ENCODE peak calls at places on chromosomes 5 and 9, in five cellular contexts. T is cardiac muscle cell, H is astrocyte, Z is tibial nerve, F is K562. J is an unnamed sample. For H3K4me1, the result is how much of the 10 kb centered on the place peaks cover.

GRCh38 chr9:130996205-130996604 is 12.8 kb upstream of the LAMC3 start:
- DNase-seq in T (no peak), H (no peak), Z (no peak), F (no peak), J (no peak)

GRCh38 chr9:132769895-132770774 is 99.9 kb downstream of the GTF3C4 start:
- DNase-seq in T (peak), H (peak), Z (peak), F (no peak), J (peak)

GRCh38 chr5:129098488-129099183 is 4.1 kb downstream of the ISOC1 start:
- DNase-seq in T (peak), H (no peak), Z (no peak), F (peak), J (no peak)

GRCh38 chr5:120535900-120536299 is 71.8 kb downstream of the PRR16 start:
- DNase-seq in T (no peak), H (peak), Z (no peak), F (no peak), J (no peak)

GRCh38 chr5:126594676-126595485 is at the start of gene ALDH7A1:
- DNase-seq in T (peak), H (peak), Z (peak), F (peak), J (peak)

GRCh38 chr5:91283899-91284298 is 99.2 kb downstream of the ARRDC3 start:
- DNase-seq in T (peak), H (peak), Z (no peak), F (no peak), J (no peak)

GRCh38 chr5:139210585-139210984 is 12.4 kb upstream of the SIL1 start:
- DNase-seq in T (no peak), H (no peak), Z (no peak), F (no peak), J (peak)

GRCh38 chr9:88438819-88439218 is 50.6 kb downstream of the SPIN1 start:
- DNase-seq in T (no peak), H (no peak), Z (no peak), F (no peak), J (no peak)

GRCh38 chr9:84862786-84863185 is 193.3 kb downstream of the NTRK2 start:
- DNase-seq in T (peak), H (peak), Z (no peak), F (no peak), J (peak)

GRCh38 chr9:134892221-134892620 is 11.6 kb downstream of the FCN2 start:
- DNase-seq in T (no peak), H (no peak), Z (no peak), F (no peak), J (no peak)

GRCh38 chr9:127013597-127013996 is 99.0 kb downstream of the RALGPS1 start:
- DNase-seq in T (no peak), H (no peak), Z (no peak), F (no peak), J (no peak)

GRCh38 chr5:5612096-5612495 is 189.6 kb downstream of the ICE1 start:
- DNase-seq in T (no peak), H (no peak), Z (no peak), F (no peak), J (no peak)

GRCh38 chr5:157252741-157253465 is 13.0 kb upstream of the CYFIP2 start:
- DNase-seq in T (peak), H (peak), Z (no peak), F (no peak), J (no peak)

GRCh38 chr9:254516-254915 is 39.9 kb downstream of the DOCK8 start:
- DNase-seq in T (no peak), H (no peak), Z (no peak), F (no peak), J (no peak)

GRCh38 chr9:127854169-127854833 is at the start of gene ENG:
- DNase-seq in T (peak), H (no peak), Z (peak), F (no peak), J (peak)

GRCh38 chr9:121686930-121687541 is 35.6 kb downstream of the DAB2IP start:
- DNase-seq in T (peak), H (peak), Z (peak), F (peak), J (peak)

GRCh38 chr9:77449177-77450092 is 198.7 kb downstream of the GNA14 start:
- DNase-seq in T (peak), H (peak), Z (no peak), F (no peak), J (peak)

GRCh38 chr5:56617998-56618397 is 197.4 kb upstream of the MAP3K1 start:
- DNase-seq in T (no peak), H (no peak), Z (no peak), F (no peak), J (no peak)

GRCh38 chr5:154520861-154521453 is 42.9 kb upstream of the HAND1 start:
- DNase-seq in T (peak), H (no peak), Z (no peak), F (peak), J (peak)

GRCh38 chr5:148740466-148740865 is 85.9 kb upstream of the ADRB2 start:
- DNase-seq in T (no peak), H (no peak), Z (no peak), F (no peak), J (no peak)

GRCh38 chr5:91639744-91640143 is 256.6 kb upstream of the ARRDC3 start:
- DNase-seq in T (no peak), H (no peak), Z (no peak), F (no peak), J (no peak)

GRCh38 chr5:40678021-40678939 is 1.4 kb upstream of the PTGER4 start:
- DNase-seq in T (no peak), H (no peak), Z (no peak), F (no peak), J (no peak)

GRCh38 chr9:1208185-1208584 is 158.0 kb downstream of the DMRT2 start:
- DNase-seq in T (peak), H (peak), Z (no peak), F (no peak), J (no peak)

GRCh38 chr5:178624626-178625546 is 2.0 kb downstream of the CLK4 start:
- DNase-seq in T (peak), H (peak), Z (no peak), F (no peak), J (no peak)

GRCh38 chr5:159337291-159337974 is 7.1 kb upstream of the IL12B start:
- DNase-seq in T (peak), H (peak), Z (no peak), F (peak), J (no peak)

GRCh38 chr9:135372036-135372435 is 107.5 kb upstream of the PPP1R26 start:
- DNase-seq in T (no peak), H (no peak), Z (no peak), F (no peak), J (no peak)

GRCh38 chr5:19733612-19734495 is 254.1 kb downstream of the CDH18 start:
- DNase-seq in T (no peak), H (no peak), Z (no peak), F (no peak), J (no peak)

GRCh38 chr9:128703616-128704355 is 1.5 kb downstream of the PKN3 start:
- DNase-seq in T (no peak), H (no peak), Z (no peak), F (peak), J (no peak)

GRCh38 chr9:5040730-5041389 is 55.8 kb downstream of the JAK2 start:
- DNase-seq in T (no peak), H (no peak), Z (no peak), F (no peak), J (no peak)

GRCh38 chr9:129245276-129245675 is 67.2 kb upstream of the IER5L start:
- DNase-seq in T (peak), H (peak), Z (no peak), F (no peak), J (no peak)

GRCh38 chr5:108801776-108802175 is 54.1 kb downstream of the FER start:
- DNase-seq in T (peak), H (peak), Z (no peak), F (no peak), J (no peak)

GRCh38 chr5:87574106-87574505 is 161.4 kb upstream of the CCNH start:
- DNase-seq in T (no peak), H (no peak), Z (no peak), F (no peak), J (no peak)

GRCh38 chr5:366541-367357 is 45.2 kb downstream of the AHRR start:
- DNase-seq in T (no peak), H (no peak), Z (no peak), F (no peak), J (no peak)

GRCh38 chr5:132381614-132382013 is 12.1 kb downstream of the SLC22A5 start:
- DNase-seq in T (no peak), H (no peak), Z (no peak), F (no peak), J (no peak)

GRCh38 chr5:57884346-57885102 is 401.9 kb upstream of the ACTBL2 start:
- DNase-seq in T (no peak), H (no peak), Z (no peak), F (no peak), J (no peak)

GRCh38 chr9:89621676-89622075 is 16.9 kb downstream of the GADD45G start:
- DNase-seq in T (no peak), H (no peak), Z (no peak), F (no peak), J (no peak)

GRCh38 chr9:30519756-30520155 is 1864.7 kb upstream of the ACO1 start:
- DNase-seq in T (no peak), H (peak), Z (no peak), F (no peak), J (no peak)

GRCh38 chr5:111461934-111462333 is 50.4 kb downstream of the STARD4 start:
- DNase-seq in T (no peak), H (no peak), Z (no peak), F (no peak), J (no peak)

GRCh38 chr9:105055922-105056321 is 128.0 kb upstream of the ABCA1 start:
- DNase-seq in T (peak), H (peak), Z (no peak), F (no peak), J (no peak)

GRCh38 chr5:173011602-173012001 is 28.0 kb downstream of the ATP6V0E1 start:
- DNase-seq in T (no peak), H (no peak), Z (no peak), F (no peak), J (no peak)
- H3K4me1 ChIP-seq in T (under half), H (under half), Z (half or more), F (under half), J (under half)

DNA sequence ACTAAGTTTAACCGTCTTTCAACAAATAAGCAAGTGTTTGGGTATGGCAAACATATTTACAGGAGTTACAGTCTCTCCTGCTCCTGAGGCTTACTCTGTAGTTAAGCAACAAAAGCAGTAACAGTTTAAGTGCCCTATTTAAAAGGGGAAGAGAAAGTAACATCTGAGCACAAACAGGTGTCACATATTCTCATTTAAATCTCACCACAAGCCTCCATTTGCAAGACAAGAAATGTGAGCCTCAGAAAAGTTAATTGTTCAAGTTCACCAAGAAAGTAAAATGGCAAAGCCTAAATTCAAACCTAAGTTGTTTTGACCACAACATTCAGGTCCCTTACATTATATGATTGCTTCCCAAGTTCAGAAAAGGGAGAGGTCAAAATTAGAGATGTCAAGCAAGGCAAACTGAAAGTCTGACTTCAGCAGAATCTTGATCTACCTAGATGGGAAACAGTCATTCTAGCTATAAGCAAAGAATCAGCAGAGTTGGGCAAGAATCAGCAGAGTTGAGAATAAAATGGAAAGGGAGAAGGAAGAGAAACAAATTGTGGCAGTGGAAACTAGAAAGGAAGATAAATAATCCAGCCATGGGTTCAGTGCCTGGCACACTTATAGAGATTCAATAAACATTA is 93.4 kb downstream of the STRBP start:
- DNase-seq in T (no peak), H (no peak), Z (no peak), F (no peak), J (no peak)
- TF ChIP-seq CTCF in T (no peak), H (no peak), Z (no peak), F (no peak), J (no peak)

GRCh38 chr5:80591352-80591751 is 21.3 kb upstream of the ANKRD34B start:
- DNase-seq in T (no peak), H (peak), Z (no peak), F (no peak), J (no peak)
- H3K4me1 ChIP-seq in T (under half), H (under half), Z (under half), F (under half), J (under half)

GRCh38 chr9:96441798-96442445 is 8.0 kb upstream of the HABP4 start:
- DNase-seq in T (peak), H (no peak), Z (no peak), F (peak), J (peak)
- TF ChIP-seq CTCF in T (peak), H (no peak), Z (no peak), F (peak), J (peak)

DNA sequence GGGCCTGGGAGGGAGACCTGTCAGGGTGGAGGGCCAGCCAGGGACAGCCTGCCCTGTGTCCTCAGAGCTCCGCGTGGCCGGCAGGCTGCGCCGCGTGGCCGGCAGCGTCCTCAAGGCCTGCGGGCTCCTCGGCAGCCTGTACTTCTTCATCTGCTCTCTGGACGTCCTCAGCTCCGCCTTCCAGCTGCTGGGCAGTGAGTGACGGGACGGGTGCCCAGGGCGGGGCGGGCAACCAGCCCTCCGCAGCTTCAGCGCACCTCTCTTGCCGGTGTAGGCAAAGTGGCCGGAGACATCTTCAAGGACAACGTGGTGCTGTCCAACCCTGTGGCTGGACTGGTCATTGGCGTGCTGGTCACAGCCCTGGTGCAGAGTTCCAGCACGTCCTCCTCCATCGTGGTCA is 1.8 kb downstream of the SLC34A3 start:
- DNase-seq in T (no peak), H (no peak), Z (no peak), F (no peak), J (no peak)
- H3K4me1 ChIP-seq in T (under half), H (under half), Z (under half), F (half or more), J (under half)

DNA sequence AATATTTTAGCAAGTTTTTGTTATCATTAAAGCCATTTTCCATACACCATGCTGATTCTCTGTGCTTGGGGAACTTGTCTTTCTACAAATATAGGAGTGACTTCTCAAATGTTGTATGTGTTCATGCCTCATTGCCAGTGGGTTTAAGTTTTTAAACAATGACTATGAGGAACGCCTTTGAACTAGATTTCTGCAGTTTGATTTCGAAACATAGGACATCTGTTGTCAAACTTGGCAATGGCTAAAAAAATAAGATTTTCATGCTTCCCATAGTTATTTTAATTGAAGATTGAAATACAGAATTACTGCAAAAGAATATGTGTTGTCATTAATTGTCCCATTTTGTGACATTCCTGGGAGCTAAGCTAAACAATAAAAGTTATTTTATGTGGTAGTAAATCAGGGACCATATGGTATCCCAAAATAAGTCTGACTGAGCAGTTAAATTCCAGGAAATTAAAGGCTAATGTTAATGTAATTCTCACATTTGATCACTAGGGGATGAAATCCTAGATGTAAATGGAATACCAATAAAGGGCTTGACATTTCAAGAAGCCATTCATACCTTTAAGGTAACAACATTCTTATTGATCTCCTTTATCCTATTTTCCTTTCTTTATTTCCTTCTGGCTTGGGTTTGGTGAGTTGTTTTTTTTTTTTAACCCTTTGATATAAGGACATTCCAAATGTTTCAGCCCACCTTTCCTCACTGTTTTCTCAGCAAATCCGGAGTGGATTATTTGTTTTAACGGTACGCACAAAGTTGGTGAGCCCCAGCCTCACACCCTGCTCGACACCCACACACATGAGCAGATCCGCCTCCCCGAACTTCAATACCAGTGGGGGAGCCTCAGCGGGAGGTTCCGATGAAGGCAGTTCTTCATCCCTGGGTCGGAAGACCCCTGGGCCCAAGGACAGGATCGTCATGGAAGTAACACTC is 116.7 kb downstream of the GOLPH3 start:
- DNase-seq in T (peak), H (no peak), Z (no peak), F (no peak), J (no peak)
- TF ChIP-seq CTCF in T (peak), H (peak), Z (peak), F (peak), J (no peak)

GRCh38 chr9:136862849-136863622 is 3.1 kb downstream of the EDF1 start:
- DNase-seq in T (no peak), H (no peak), Z (no peak), F (no peak), J (no peak)
- H3K4me1 ChIP-seq in T (under half), H (under half), Z (half or more), F (half or more), J (under half)